ENCODE peak calls at places on chromosomes 3 and 15, in eight cellular contexts. O, J, V, G, M, I, K and S are unnamed samples.

GRCh38 chr3:174270841-174271240 is 588.3 kb upstream of the NAALADL2 start:
- DNase-seq in O (no peak), J (no peak), V (no peak), G (no peak), M (no peak), I (peak), K (no peak), S (no peak)

GRCh38 chr3:11480663-11481298 is 162.9 kb downstream of the VGLL4 start:
- DNase-seq in O (no peak), J (peak), V (no peak), G (no peak), M (no peak), I (no peak), K (no peak), S (no peak)

GRCh38 chr3:126982125-126982521 is 792 bp upstream of the PLXNA1 start:
- DNase-seq in O (no peak), J (no peak), V (peak), G (peak), M (no peak), I (no peak), K (peak), S (peak)

GRCh38 chr3:189773056-189773455 is 141.9 kb downstream of the TP63 start:
- DNase-seq in O (no peak), J (no peak), V (no peak), G (no peak), M (no peak), I (no peak), K (no peak), S (no peak)

GRCh38 chr15:76335851-76336253 is 721 bp upstream of the ISL2 start:
- DNase-seq in O (peak), J (no peak), V (peak), G (no peak), M (no peak), I (no peak), K (no peak), S (no peak)

GRCh38 chr15:64197425-64197824 is 34.6 kb upstream of the PPIB start:
- DNase-seq in O (no peak), J (no peak), V (no peak), G (no peak), M (no peak), I (no peak), K (no peak), S (no peak)

GRCh38 chr3:132486086-132486485 is 68.8 kb downstream of the DNAJC13 start:
- DNase-seq in O (no peak), J (no peak), V (no peak), G (no peak), M (no peak), I (no peak), K (no peak), S (no peak)

GRCh38 chr15:42104095-42104891 is 9.9 kb upstream of the PLA2G4D start:
- DNase-seq in O (no peak), J (no peak), V (no peak), G (no peak), M (no peak), I (no peak), K (no peak), S (no peak)

GRCh38 chr15:48925714-48926223 is 38.0 kb downstream of the SHC4 start:
- DNase-seq in O (no peak), J (no peak), V (no peak), G (no peak), M (no peak), I (peak), K (no peak), S (peak)

GRCh38 chr15:62079594-62079993 is 12.8 kb downstream of the C2CD4A start:
- DNase-seq in O (no peak), J (no peak), V (no peak), G (no peak), M (no peak), I (no peak), K (no peak), S (no peak)

GRCh38 chr3:152176241-152176640 is 92.5 kb upstream of the MBNL1 start:
- DNase-seq in O (no peak), J (no peak), V (no peak), G (no peak), M (no peak), I (no peak), K (no peak), S (no peak)

GRCh38 chr15:48414015-48414414 is 82.8 kb downstream of the DUT start:
- DNase-seq in O (no peak), J (no peak), V (no peak), G (no peak), M (no peak), I (no peak), K (no peak), S (no peak)

GRCh38 chr3:165491487-165491886 is 295.3 kb upstream of the SLITRK3 start:
- DNase-seq in O (no peak), J (no peak), V (no peak), G (no peak), M (no peak), I (no peak), K (no peak), S (no peak)

GRCh38 chr15:57591822-57592367 is at the start of gene MYZAP:
- DNase-seq in O (no peak), J (peak), V (no peak), G (peak), M (peak), I (no peak), K (peak), S (peak)

GRCh38 chr3:152269423-152270144 is 855 bp downstream of the MBNL1 start:
- DNase-seq in O (peak), J (peak), V (peak), G (peak), M (no peak), I (no peak), K (peak), S (peak)

GRCh38 chr3:124886168-124887051 is 755 bp downstream of the ITGB5 start:
- DNase-seq in O (peak), J (peak), V (peak), G (peak), M (peak), I (no peak), K (no peak), S (peak)

GRCh38 chr3:146035366-146035765 is 125.6 kb downstream of the PLOD2 start:
- DNase-seq in O (no peak), J (no peak), V (no peak), G (no peak), M (no peak), I (no peak), K (no peak), S (no peak)

GRCh38 chr3:100743535-100743934 is 34.2 kb downstream of the TFG start:
- DNase-seq in O (no peak), J (no peak), V (no peak), G (no peak), M (no peak), I (no peak), K (no peak), S (no peak)

GRCh38 chr15:66845266-66845785 is 143.3 kb downstream of the SMAD6 start:
- DNase-seq in O (no peak), J (no peak), V (no peak), G (no peak), M (no peak), I (no peak), K (no peak), S (no peak)

GRCh38 chr3:194166682-194167479 is 30.9 kb downstream of the HES1 start:
- DNase-seq in O (no peak), J (peak), V (no peak), G (no peak), M (no peak), I (no peak), K (no peak), S (no peak)

GRCh38 chr3:71210257-71211002 is 373.1 kb downstream of the FOXP1 start:
- DNase-seq in O (no peak), J (peak), V (no peak), G (peak), M (no peak), I (no peak), K (no peak), S (no peak)

GRCh38 chr15:31495281-31495680 is 168.6 kb downstream of the KLF13 start:
- DNase-seq in O (peak), J (no peak), V (no peak), G (no peak), M (no peak), I (no peak), K (no peak), S (no peak)

GRCh38 chr15:48823237-48823636 is 12.4 kb upstream of the CEP152 start:
- DNase-seq in O (no peak), J (no peak), V (no peak), G (no peak), M (no peak), I (no peak), K (no peak), S (no peak)

GRCh38 chr15:73949496-73949895 is 23.2 kb downstream of the LOXL1 start:
- DNase-seq in O (no peak), J (no peak), V (no peak), G (no peak), M (no peak), I (no peak), K (no peak), S (no peak)

GRCh38 chr3:173397161-173398110 is at the start of gene NLGN1:
- DNase-seq in O (peak), J (peak), V (no peak), G (peak), M (peak), I (no peak), K (no peak), S (peak)

GRCh38 chr3:122055215-122055614 is at the start of gene CD86:
- DNase-seq in O (no peak), J (peak), V (peak), G (peak), M (no peak), I (no peak), K (no peak), S (no peak)

GRCh38 chr15:45099549-45100165 is 14.3 kb downstream of the DUOX2 start:
- DNase-seq in O (no peak), J (no peak), V (no peak), G (no peak), M (no peak), I (no peak), K (no peak), S (no peak)

GRCh38 chr3:194095464-194095863 is 40.5 kb upstream of the HES1 start:
- DNase-seq in O (no peak), J (peak), V (no peak), G (peak), M (peak), I (no peak), K (no peak), S (peak)

GRCh38 chr3:42712716-42713372 is 10.2 kb upstream of the HHATL start:
- DNase-seq in O (peak), J (no peak), V (no peak), G (peak), M (no peak), I (no peak), K (no peak), S (no peak)

GRCh38 chr3:121718205-121718846 is 31.2 kb downstream of the GOLGB1 start:
- DNase-seq in O (no peak), J (no peak), V (no peak), G (no peak), M (no peak), I (no peak), K (no peak), S (peak)

DNA sequence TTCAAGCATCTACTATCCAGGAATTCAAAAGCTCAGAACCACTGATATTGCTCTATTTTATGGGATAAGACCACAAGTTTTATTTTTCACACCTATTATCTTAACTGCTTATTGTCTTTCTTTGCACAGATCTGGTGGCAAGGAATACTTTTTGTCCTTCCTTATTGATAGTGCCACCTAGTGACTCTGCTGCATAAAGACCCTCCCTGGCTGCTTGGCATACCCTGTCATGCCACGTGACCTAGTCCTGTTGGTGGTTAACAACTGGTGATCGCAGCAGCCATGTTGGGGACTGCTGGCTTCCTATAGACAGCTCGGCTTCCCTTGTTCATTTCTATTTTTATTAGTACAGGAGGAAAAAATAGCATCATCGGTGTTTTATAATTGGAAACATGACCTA is 236.3 kb downstream of the MEX3B start:
- DNase-seq in O (no peak), J (peak), V (peak), G (no peak), M (peak), I (no peak), K (no peak), S (peak)
- TF ChIP-seq CTCF in O (peak), J (no peak), V (no peak), G (no peak), M (no peak), I (no peak), K (no peak), S (no peak)

DNA sequence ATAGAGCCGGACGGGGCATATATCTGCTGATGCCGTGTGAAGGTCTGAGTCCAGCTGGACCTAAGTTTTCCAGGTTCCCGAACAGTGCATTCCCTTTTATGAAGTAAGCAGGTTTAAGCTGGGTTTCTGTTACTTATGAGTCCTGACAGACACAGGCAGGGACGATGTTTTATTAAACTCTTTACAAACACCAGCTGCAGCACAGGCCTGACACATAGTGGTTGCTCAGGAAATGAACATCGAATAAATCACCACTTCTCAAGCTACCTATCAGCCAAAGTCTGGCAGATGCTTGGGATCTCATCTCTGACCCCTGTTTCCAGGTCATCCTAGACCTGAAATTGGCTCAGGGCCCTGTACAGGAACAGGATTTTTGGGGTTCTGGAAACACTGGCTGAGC is 50.9 kb upstream of the RAD18 start:
- DNase-seq in O (no peak), J (no peak), V (no peak), G (no peak), M (no peak), I (no peak), K (no peak), S (no peak)
- TF ChIP-seq CTCF in O (peak), J (no peak), V (no peak), G (no peak), M (no peak), I (no peak), K (no peak), S (no peak)

DNA sequence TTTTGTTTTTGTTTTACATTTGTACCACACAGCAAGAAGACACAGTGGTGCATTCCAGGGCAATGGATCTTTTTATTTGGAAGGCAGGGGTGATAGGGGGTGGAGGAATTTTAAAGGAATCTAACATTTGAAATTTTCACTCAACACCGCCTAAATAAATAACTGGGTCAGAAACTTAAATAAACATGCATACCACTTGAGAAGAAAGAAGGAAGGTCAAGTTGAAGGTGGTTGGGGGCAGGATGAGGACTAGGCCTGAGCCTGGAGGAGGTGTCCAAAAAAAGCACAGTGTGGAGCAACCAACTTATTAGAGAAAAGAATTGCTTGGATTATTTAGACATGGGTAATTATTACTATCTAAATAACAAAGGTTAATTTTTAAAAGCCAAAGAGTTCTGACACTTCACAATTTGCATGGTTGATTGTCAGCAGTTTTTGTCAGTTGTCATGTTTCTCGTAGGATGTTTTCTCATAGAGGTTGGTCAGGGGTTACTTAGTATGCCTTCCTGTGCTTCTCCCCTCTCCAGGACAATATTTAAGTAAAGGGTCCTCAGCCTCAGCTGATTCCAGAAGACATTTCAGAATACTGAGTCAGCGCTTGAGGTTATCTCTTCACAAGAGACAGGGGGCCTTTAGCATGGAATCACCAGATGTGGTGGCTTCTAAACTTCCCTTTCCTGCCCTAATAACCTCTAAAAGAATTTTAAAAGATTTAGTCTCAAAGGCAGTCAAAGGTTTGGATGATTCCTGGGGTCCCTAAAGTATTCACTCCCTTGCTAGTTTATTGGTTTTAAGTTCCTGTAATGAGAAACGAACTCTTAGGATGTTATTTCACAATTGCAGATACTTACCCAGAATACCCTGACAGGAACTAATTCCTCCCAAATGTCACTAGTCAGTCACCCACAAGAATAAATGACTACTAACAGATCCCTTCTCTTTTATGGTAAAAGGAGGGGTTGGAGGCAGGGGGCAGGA is 173.8 kb upstream of the SLC2A2 start:
- DNase-seq in O (no peak), J (no peak), V (no peak), G (no peak), M (no peak), I (no peak), K (no peak), S (no peak)
- TF ChIP-seq CTCF in O (no peak), J (no peak), V (no peak), G (no peak), M (no peak), I (no peak), K (no peak), S (no peak)

GRCh38 chr3:157132341-157132740 is 27.6 kb downstream of the CCNL1 start:
- DNase-seq in O (no peak), J (no peak), V (no peak), G (no peak), M (no peak), I (no peak), K (no peak), S (no peak)
- TF ChIP-seq CTCF in O (no peak), J (no peak), V (no peak), G (no peak), M (no peak), I (no peak), K (no peak), S (no peak)

GRCh38 chr3:50517721-50518206 is 14.3 kb upstream of the CACNA2D2 start:
- DNase-seq in O (no peak), J (no peak), V (no peak), G (no peak), M (no peak), I (no peak), K (no peak), S (no peak)

GRCh38 chr3:50519471-50520089 is 16.1 kb upstream of the CACNA2D2 start:
- DNase-seq in O (no peak), J (peak), V (peak), G (peak), M (peak), I (no peak), K (peak), S (peak)

GRCh38 chr3:50515565-50516047 is 12.2 kb upstream of the CACNA2D2 start:
- DNase-seq in O (no peak), J (no peak), V (no peak), G (peak), M (peak), I (no peak), K (no peak), S (no peak)

GRCh38 chr3:50518441-50518840 is 15.0 kb upstream of the CACNA2D2 start:
- DNase-seq in O (no peak), J (no peak), V (no peak), G (no peak), M (no peak), I (no peak), K (no peak), S (no peak)

DNA sequence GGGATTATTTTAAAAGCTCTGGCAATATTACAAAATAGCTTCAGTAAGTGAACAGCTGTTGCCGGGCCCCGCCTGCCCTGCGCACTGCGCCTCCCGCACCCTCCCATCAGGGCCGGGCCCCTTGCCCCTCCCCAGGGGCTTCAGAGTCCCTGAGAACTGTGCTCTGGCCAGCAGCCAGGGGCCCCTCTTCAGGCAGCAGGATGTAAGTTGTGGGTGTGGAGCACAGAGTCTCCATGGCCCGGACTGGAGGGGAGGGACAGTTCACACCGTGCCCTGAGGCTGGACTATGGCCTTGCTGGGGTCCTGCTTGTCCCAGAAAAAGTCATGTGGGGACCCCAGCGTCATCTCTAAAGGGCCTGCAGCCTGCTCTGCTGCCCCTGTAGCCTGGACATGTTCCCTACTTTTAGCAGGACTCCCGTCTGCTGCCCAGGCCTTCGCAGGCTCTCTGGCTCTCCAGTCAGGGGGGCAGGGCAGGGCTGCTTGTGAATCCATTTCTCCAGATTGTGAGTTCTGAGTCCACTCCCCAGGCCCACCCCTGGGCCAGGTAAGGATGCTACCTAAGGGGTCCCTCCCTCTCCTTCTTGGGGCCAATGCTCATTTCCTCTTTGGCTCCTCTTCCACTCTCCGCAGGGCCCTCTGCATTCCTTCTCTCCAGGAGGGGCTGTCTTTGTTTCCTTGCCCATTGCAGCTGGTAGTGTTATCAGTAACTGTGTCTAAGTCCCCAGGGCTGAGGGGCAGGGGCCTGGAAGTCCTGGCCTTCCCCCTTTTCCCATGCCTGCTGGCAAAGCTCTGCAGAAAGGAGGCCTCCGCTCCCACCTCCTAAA is 12.8 kb upstream of the CACNA2D2 start:
- DNase-seq in O (no peak), J (peak), V (no peak), G (peak), M (peak), I (no peak), K (no peak), S (no peak)
- TF ChIP-seq CTCF in O (no peak), J (no peak), V (no peak), G (no peak), M (no peak), I (no peak), K (no peak), S (no peak)

GRCh38 chr3:140360332-140360731 is 317.5 kb upstream of the TRIM42 start:
- DNase-seq in O (no peak), J (no peak), V (no peak), G (no peak), M (no peak), I (no peak), K (no peak), S (no peak)
- TF ChIP-seq CTCF in O (no peak), J (no peak), V (no peak), G (no peak), M (no peak), I (no peak), K (no peak), S (no peak)